ENCODE peak calls at places on chromosome 20, in four cellular contexts. A is GM12878, I is HEK293T, G is K562. T is an unnamed sample.

GRCh38 chr20:33399924-33400323 is 1.4 kb downstream of the CDK5RAP1 start:
- DNase-seq in G (no peak), A (no peak), I (no peak), T (peak; percentile 68)

GRCh38 chr20:32528291-32528891 is 56.7 kb downstream of the NOL4L start:
- DNase-seq in I (no peak), G (no peak), A (no peak), T (no peak)

GRCh38 chr20:63457737-63458136 is 14.7 kb downstream of the KCNQ2 start:
- DNase-seq in A (no peak), G (no peak), I (no peak), T (no peak)

GRCh38 chr20:17630806-17631195 is 51.2 kb downstream of the RRBP1 start:
- DNase-seq in I (no peak), G (no peak), A (no peak), T (no peak)

GRCh38 chr20:58094698-58095097 is 133.8 kb downstream of the ANKRD60 start:
- DNase-seq in I (no peak), A (no peak), G (no peak), T (no peak)

GRCh38 chr20:36004045-36004444 is 35.7 kb downstream of the CNBD2 start:
- DNase-seq in A (no peak), G (no peak), I (no peak), T (no peak)

GRCh38 chr20:15065794-15066193 is 728.4 kb upstream of the FLRT3 start:
- DNase-seq in G (no peak), A (no peak), I (no peak), T (no peak)

GRCh38 chr20:14717124-14718004 is 380.0 kb upstream of the FLRT3 start:
- DNase-seq in A (no peak), I (no peak), G (no peak), T (peak; percentile 9)

GRCh38 chr20:16821211-16822089 is 73.3 kb downstream of the OTOR start:
- DNase-seq in I (peak; percentile 62), G (peak; percentile 28), A (no peak), T (peak; percentile 46)

GRCh38 chr20:1801551-1801950 is 93.7 kb upstream of the SIRPA start:
- DNase-seq in A (no peak), G (no peak), I (no peak), T (no peak)

GRCh38 chr20:2519115-2519815 is 10.6 kb upstream of the ZNF343 start:
- DNase-seq in G (no peak), A (no peak), I (no peak), T (no peak)

GRCh38 chr20:63023071-63023835 is 16.5 kb upstream of the BHLHE23 start:
- DNase-seq in A (no peak), G (no peak), I (no peak), T (no peak)

GRCh38 chr20:63937596-63937995 is 18.6 kb downstream of the UCKL1 start:
- DNase-seq in G (no peak), A (no peak), I (no peak), T (no peak)

GRCh38 chr20:44010162-44010704 is 95.6 kb downstream of the TOX2 start:
- DNase-seq in I (no peak), G (peak; percentile 74), A (no peak), T (no peak)

DNA sequence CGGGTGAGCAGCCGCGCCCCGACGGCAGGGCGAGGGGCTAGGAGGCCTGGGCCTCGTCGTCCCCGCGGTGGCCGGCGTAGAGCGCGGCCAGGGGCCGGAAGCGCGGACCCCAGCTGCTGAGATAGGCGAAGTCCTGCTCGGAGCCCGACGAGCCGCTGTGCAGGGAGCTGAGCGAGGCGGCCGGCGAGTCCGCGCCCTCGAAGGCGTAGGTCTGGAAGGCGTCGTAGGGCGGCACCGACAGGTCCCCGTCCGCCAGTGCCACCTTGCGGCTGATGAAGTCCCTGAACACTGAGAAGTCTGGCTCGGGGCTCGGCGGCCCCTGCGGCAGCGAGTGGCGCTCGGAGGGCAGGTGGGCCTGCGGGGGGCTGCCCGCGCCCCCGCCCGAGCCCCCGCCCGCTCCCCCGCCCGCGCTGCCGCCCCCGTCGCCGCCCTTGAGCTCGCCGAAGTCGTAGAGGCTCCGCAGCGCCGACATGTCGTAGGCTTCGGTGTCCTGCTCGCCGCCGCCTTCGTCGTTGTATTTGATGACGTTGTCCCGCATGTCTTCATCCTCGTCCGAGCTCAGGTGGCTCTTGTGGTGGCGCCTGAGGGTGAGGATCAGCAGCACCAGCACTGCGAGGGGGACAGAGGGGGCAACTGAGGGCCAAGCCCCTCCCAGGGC is 56.5 kb downstream of the CD40 start:
- DNase-seq in G (peak; percentile 87), A (no peak), I (peak; percentile 86), T (peak; percentile 57)
- TF ChIP-seq FOXK2 in G (no peak), A (no peak), I (no peak), T (no peak)

GRCh38 chr20:37915800-37916570 is 13.1 kb downstream of the VSTM2L start:
- DNase-seq in G (peak; percentile 53), I (no peak), A (no peak), T (peak; percentile 40)
- TF ChIP-seq FOXK2 in G (no peak), I (no peak), A (no peak), T (no peak)

GRCh38 chr20:472889-473292 is 10.6 kb upstream of the TBC1D20 start:
- DNase-seq in A (no peak), G (no peak), I (no peak), T (peak; percentile 35)

GRCh38 chr20:478010-478948 is 15.9 kb upstream of the TBC1D20 start:
- DNase-seq in A (no peak), G (no peak), I (no peak), T (peak; percentile 32)

GRCh38 chr20:472137-472846 is 10.0 kb upstream of the TBC1D20 start:
- DNase-seq in I (no peak), A (no peak), G (no peak), T (peak; percentile 72)

GRCh38 chr20:475463-476357 is 13.4 kb upstream of the TBC1D20 start:
- DNase-seq in A (no peak), I (no peak), G (no peak), T (no peak)

GRCh38 chr20:474581-474980 is 12.2 kb upstream of the TBC1D20 start:
- DNase-seq in I (no peak), A (no peak), G (no peak), T (no peak)
- TF ChIP-seq FOXK2 in I (no peak), A (no peak), G (no peak), T (no peak)

DNA sequence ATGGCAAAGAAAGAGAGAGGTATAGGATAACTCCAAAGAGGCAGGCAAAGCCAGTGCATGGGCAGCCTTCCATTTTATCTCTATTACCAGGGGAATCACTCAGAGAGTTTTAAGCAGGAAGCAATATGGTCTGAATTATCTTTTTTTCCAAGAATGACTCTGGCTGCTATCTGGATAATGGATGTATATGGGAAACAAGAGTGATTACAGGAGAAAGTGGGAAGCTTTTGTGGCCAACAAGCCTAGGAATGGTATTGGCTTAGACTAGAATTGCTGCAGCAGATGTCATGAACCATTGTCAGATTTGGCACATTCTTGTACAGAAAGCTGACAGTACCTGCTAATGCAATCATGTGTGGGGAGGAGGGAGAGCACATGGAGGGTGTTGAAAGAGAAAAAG is 73.0 kb upstream of the BTBD3 start:
- DNase-seq in A (no peak), G (no peak), I (no peak), T (no peak)
- TF ChIP-seq FOXK2 in A (no peak), G (no peak), I (no peak), T (no peak)

DNA sequence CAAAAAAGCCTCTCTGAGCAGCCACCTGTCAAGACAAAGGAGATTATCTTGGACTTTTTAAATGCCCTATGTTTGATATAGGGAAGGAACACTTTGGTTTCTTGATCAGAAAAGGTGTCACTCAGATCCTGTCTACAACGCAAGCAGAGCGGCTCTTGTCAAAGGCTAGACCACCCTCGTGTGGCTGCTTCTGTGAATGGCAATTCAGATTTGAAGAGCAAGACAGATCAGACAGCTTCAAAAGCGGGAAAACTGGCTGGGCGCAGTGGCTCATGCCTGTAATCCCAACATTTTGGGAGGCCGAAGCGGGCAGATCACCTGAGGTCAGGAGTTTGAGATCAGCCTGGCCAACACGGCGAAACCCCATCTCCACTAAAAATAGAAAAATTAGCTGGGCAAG is 10.1 kb upstream of the NXT1 start:
- DNase-seq in A (no peak), I (peak; percentile 64), G (peak; percentile 26), T (peak; percentile 77)
- TF ChIP-seq FOXK2 in A (no peak), I (no peak), G (no peak), T (no peak)

T was measured in HepG2.